ENCODE peak calls at places on chromosomes 3 and 15, in eight cellular contexts. One of them, this sample, is unnamed.

GRCh38 chr15:91915576-91915975 is 62.1 kb downstream of the SLCO3A1 start:
- DNase-seq in tibial artery: no peak
- DNase-seq in HL-60: no peak
- DNase-seq in activated T-cell treated with anti-CD3 and anti-CD28 coated beads for 24 hours: no peak
- DNase-seq in SJSA1: no peak
- DNase-seq in GM10248: no peak
- DNase-seq in stimulated activated CD4-positive, alpha-beta T cell treated with anti-CD3 and anti-CD28 coated beads, Interleukin-1b, Interleukin-23, amount 100 ng/mL, for 48 hours: no peak
- DNase-seq in WTC11: no peak
- DNase-seq in this sample: no peak

GRCh38 chr3:57298041-57298440 is 5.6 kb upstream of the ASB14 start:
- DNase-seq in activated T-cell treated with anti-CD3 and anti-CD28 coated beads for 24 hours: no peak
- DNase-seq in tibial artery: no peak
- DNase-seq in WTC11: no peak
- DNase-seq in SJSA1: no peak
- DNase-seq in GM10248: no peak
- DNase-seq in HL-60: no peak
- DNase-seq in stimulated activated CD4-positive, alpha-beta T cell treated with anti-CD3 and anti-CD28 coated beads, Interleukin-1b, Interleukin-23, amount 100 ng/mL, for 48 hours: peak
- DNase-seq in this sample: no peak

GRCh38 chr3:182971637-182972036 is 8.7 kb downstream of the DCUN1D1 start:
- DNase-seq in WTC11: no peak
- DNase-seq in HL-60: no peak
- DNase-seq in GM10248: no peak
- DNase-seq in SJSA1: no peak
- DNase-seq in tibial artery: no peak
- DNase-seq in activated T-cell treated with anti-CD3 and anti-CD28 coated beads for 24 hours: no peak
- DNase-seq in stimulated activated CD4-positive, alpha-beta T cell treated with anti-CD3 and anti-CD28 coated beads, Interleukin-1b, Interleukin-23, amount 100 ng/mL, for 48 hours: no peak
- DNase-seq in this sample: no peak

GRCh38 chr3:36911990-36912804 is 32.7 kb downstream of the TRANK1 start:
- DNase-seq in activated T-cell treated with anti-CD3 and anti-CD28 coated beads for 24 hours: no peak
- DNase-seq in stimulated activated CD4-positive, alpha-beta T cell treated with anti-CD3 and anti-CD28 coated beads, Interleukin-1b, Interleukin-23, amount 100 ng/mL, for 48 hours: peak
- DNase-seq in GM10248: peak
- DNase-seq in SJSA1: peak
- DNase-seq in HL-60: peak
- DNase-seq in tibial artery: no peak
- DNase-seq in WTC11: no peak
- DNase-seq in this sample: peak

GRCh38 chr3:65811917-65812316 is 226.8 kb downstream of the MAGI1 start:
- DNase-seq in SJSA1: no peak
- DNase-seq in stimulated activated CD4-positive, alpha-beta T cell treated with anti-CD3 and anti-CD28 coated beads, Interleukin-1b, Interleukin-23, amount 100 ng/mL, for 48 hours: no peak
- DNase-seq in HL-60: no peak
- DNase-seq in WTC11: no peak
- DNase-seq in tibial artery: no peak
- DNase-seq in activated T-cell treated with anti-CD3 and anti-CD28 coated beads for 24 hours: no peak
- DNase-seq in GM10248: no peak
- DNase-seq in this sample: no peak

GRCh38 chr3:191350389-191351090 is 20.2 kb upstream of the UTS2B start:
- DNase-seq in tibial artery: no peak
- DNase-seq in HL-60: no peak
- DNase-seq in activated T-cell treated with anti-CD3 and anti-CD28 coated beads for 24 hours: no peak
- DNase-seq in stimulated activated CD4-positive, alpha-beta T cell treated with anti-CD3 and anti-CD28 coated beads, Interleukin-1b, Interleukin-23, amount 100 ng/mL, for 48 hours: no peak
- DNase-seq in GM10248: no peak
- DNase-seq in WTC11: no peak
- DNase-seq in SJSA1: peak
- DNase-seq in this sample: no peak

GRCh38 chr3:178754852-178755510 is 218.7 kb downstream of the KCNMB2 start:
- DNase-seq in stimulated activated CD4-positive, alpha-beta T cell treated with anti-CD3 and anti-CD28 coated beads, Interleukin-1b, Interleukin-23, amount 100 ng/mL, for 48 hours: no peak
- DNase-seq in WTC11: no peak
- DNase-seq in SJSA1: no peak
- DNase-seq in GM10248: no peak
- DNase-seq in tibial artery: no peak
- DNase-seq in activated T-cell treated with anti-CD3 and anti-CD28 coated beads for 24 hours: no peak
- DNase-seq in HL-60: no peak
- DNase-seq in this sample: no peak

GRCh38 chr3:190012314-190012782 is 108.3 kb downstream of the P3H2 start:
- DNase-seq in SJSA1: peak
- DNase-seq in tibial artery: no peak
- DNase-seq in GM10248: no peak
- DNase-seq in HL-60: no peak
- DNase-seq in stimulated activated CD4-positive, alpha-beta T cell treated with anti-CD3 and anti-CD28 coated beads, Interleukin-1b, Interleukin-23, amount 100 ng/mL, for 48 hours: no peak
- DNase-seq in WTC11: no peak
- DNase-seq in activated T-cell treated with anti-CD3 and anti-CD28 coated beads for 24 hours: no peak
- DNase-seq in this sample: no peak

GRCh38 chr3:46674031-46674592 is 19.4 kb downstream of the ALS2CL start:
- DNase-seq in HL-60: no peak
- DNase-seq in SJSA1: no peak
- DNase-seq in GM10248: no peak
- DNase-seq in WTC11: peak
- DNase-seq in tibial artery: peak
- DNase-seq in stimulated activated CD4-positive, alpha-beta T cell treated with anti-CD3 and anti-CD28 coated beads, Interleukin-1b, Interleukin-23, amount 100 ng/mL, for 48 hours: no peak
- DNase-seq in activated T-cell treated with anti-CD3 and anti-CD28 coated beads for 24 hours: no peak
- DNase-seq in this sample: no peak

GRCh38 chr15:94001113-94001919 is 230.0 kb upstream of the MCTP2 start:
- DNase-seq in SJSA1: no peak
- DNase-seq in WTC11: no peak
- DNase-seq in stimulated activated CD4-positive, alpha-beta T cell treated with anti-CD3 and anti-CD28 coated beads, Interleukin-1b, Interleukin-23, amount 100 ng/mL, for 48 hours: no peak
- DNase-seq in activated T-cell treated with anti-CD3 and anti-CD28 coated beads for 24 hours: no peak
- DNase-seq in GM10248: no peak
- DNase-seq in HL-60: no peak
- DNase-seq in tibial artery: no peak
- DNase-seq in this sample: no peak

GRCh38 chr3:69761896-69762789 is 22.9 kb downstream of the MITF start:
- DNase-seq in stimulated activated CD4-positive, alpha-beta T cell treated with anti-CD3 and anti-CD28 coated beads, Interleukin-1b, Interleukin-23, amount 100 ng/mL, for 48 hours: no peak
- DNase-seq in HL-60: no peak
- DNase-seq in activated T-cell treated with anti-CD3 and anti-CD28 coated beads for 24 hours: no peak
- DNase-seq in WTC11: no peak
- DNase-seq in GM10248: no peak
- DNase-seq in SJSA1: peak
- DNase-seq in tibial artery: no peak
- DNase-seq in this sample: no peak

GRCh38 chr3:179743913-179744312 is 91.1 kb downstream of the USP13 start:
- DNase-seq in tibial artery: no peak
- DNase-seq in GM10248: no peak
- DNase-seq in stimulated activated CD4-positive, alpha-beta T cell treated with anti-CD3 and anti-CD28 coated beads, Interleukin-1b, Interleukin-23, amount 100 ng/mL, for 48 hours: no peak
- DNase-seq in WTC11: no peak
- DNase-seq in HL-60: peak
- DNase-seq in activated T-cell treated with anti-CD3 and anti-CD28 coated beads for 24 hours: no peak
- DNase-seq in SJSA1: no peak
- DNase-seq in this sample: no peak

GRCh38 chr3:55190296-55190695 is 262.4 kb upstream of the LRTM1 start:
- DNase-seq in SJSA1: peak
- DNase-seq in activated T-cell treated with anti-CD3 and anti-CD28 coated beads for 24 hours: no peak
- DNase-seq in HL-60: no peak
- DNase-seq in stimulated activated CD4-positive, alpha-beta T cell treated with anti-CD3 and anti-CD28 coated beads, Interleukin-1b, Interleukin-23, amount 100 ng/mL, for 48 hours: no peak
- DNase-seq in tibial artery: no peak
- DNase-seq in GM10248: no peak
- DNase-seq in WTC11: no peak
- DNase-seq in this sample: no peak

GRCh38 chr3:69864751-69865150 is 125.5 kb downstream of the MITF start:
- DNase-seq in GM10248: no peak
- DNase-seq in stimulated activated CD4-positive, alpha-beta T cell treated with anti-CD3 and anti-CD28 coated beads, Interleukin-1b, Interleukin-23, amount 100 ng/mL, for 48 hours: no peak
- DNase-seq in HL-60: no peak
- DNase-seq in WTC11: no peak
- DNase-seq in tibial artery: no peak
- DNase-seq in SJSA1: peak
- DNase-seq in activated T-cell treated with anti-CD3 and anti-CD28 coated beads for 24 hours: no peak
- DNase-seq in this sample: no peak

GRCh38 chr3:139427283-139428060 is 38.0 kb upstream of the COPB2 start:
- DNase-seq in activated T-cell treated with anti-CD3 and anti-CD28 coated beads for 24 hours: no peak
- DNase-seq in tibial artery: no peak
- DNase-seq in SJSA1: peak
- DNase-seq in stimulated activated CD4-positive, alpha-beta T cell treated with anti-CD3 and anti-CD28 coated beads, Interleukin-1b, Interleukin-23, amount 100 ng/mL, for 48 hours: no peak
- DNase-seq in WTC11: no peak
- DNase-seq in HL-60: peak
- DNase-seq in GM10248: peak
- DNase-seq in this sample: no peak

GRCh38 chr3:27279153-27279552 is 90.0 kb downstream of the NEK10 start:
- DNase-seq in activated T-cell treated with anti-CD3 and anti-CD28 coated beads for 24 hours: no peak
- DNase-seq in GM10248: no peak
- DNase-seq in stimulated activated CD4-positive, alpha-beta T cell treated with anti-CD3 and anti-CD28 coated beads, Interleukin-1b, Interleukin-23, amount 100 ng/mL, for 48 hours: no peak
- DNase-seq in WTC11: peak
- DNase-seq in HL-60: no peak
- DNase-seq in tibial artery: no peak
- DNase-seq in SJSA1: peak
- DNase-seq in this sample: no peak

GRCh38 chr3:136949708-136950107 is 8.1 kb upstream of the IL20RB start:
- DNase-seq in HL-60: no peak
- DNase-seq in activated T-cell treated with anti-CD3 and anti-CD28 coated beads for 24 hours: no peak
- DNase-seq in tibial artery: no peak
- DNase-seq in SJSA1: no peak
- DNase-seq in stimulated activated CD4-positive, alpha-beta T cell treated with anti-CD3 and anti-CD28 coated beads, Interleukin-1b, Interleukin-23, amount 100 ng/mL, for 48 hours: no peak
- DNase-seq in GM10248: no peak
- DNase-seq in WTC11: no peak
- DNase-seq in this sample: no peak

GRCh38 chr15:58243083-58243482 is 104.9 kb downstream of the AQP9 start:
- DNase-seq in tibial artery: no peak
- DNase-seq in GM10248: no peak
- DNase-seq in WTC11: no peak
- DNase-seq in HL-60: no peak
- DNase-seq in SJSA1: no peak
- DNase-seq in stimulated activated CD4-positive, alpha-beta T cell treated with anti-CD3 and anti-CD28 coated beads, Interleukin-1b, Interleukin-23, amount 100 ng/mL, for 48 hours: no peak
- DNase-seq in activated T-cell treated with anti-CD3 and anti-CD28 coated beads for 24 hours: no peak
- DNase-seq in this sample: no peak

GRCh38 chr15:33086500-33087141 is 107.9 kb downstream of the FMN1 start:
- DNase-seq in activated T-cell treated with anti-CD3 and anti-CD28 coated beads for 24 hours: no peak
- DNase-seq in SJSA1: peak
- DNase-seq in WTC11: no peak
- DNase-seq in stimulated activated CD4-positive, alpha-beta T cell treated with anti-CD3 and anti-CD28 coated beads, Interleukin-1b, Interleukin-23, amount 100 ng/mL, for 48 hours: no peak
- DNase-seq in HL-60: no peak
- DNase-seq in tibial artery: no peak
- DNase-seq in GM10248: peak
- DNase-seq in this sample: no peak

GRCh38 chr3:21901504-21901903 is 150.5 kb upstream of the ZNF385D start:
- DNase-seq in GM10248: no peak
- DNase-seq in SJSA1: no peak
- DNase-seq in WTC11: no peak
- DNase-seq in tibial artery: no peak
- DNase-seq in activated T-cell treated with anti-CD3 and anti-CD28 coated beads for 24 hours: no peak
- DNase-seq in stimulated activated CD4-positive, alpha-beta T cell treated with anti-CD3 and anti-CD28 coated beads, Interleukin-1b, Interleukin-23, amount 100 ng/mL, for 48 hours: no peak
- DNase-seq in HL-60: no peak
- DNase-seq in this sample: no peak

GRCh38 chr3:4895848-4896247 is 83.4 kb upstream of the BHLHE40 start:
- DNase-seq in HL-60: no peak
- DNase-seq in stimulated activated CD4-positive, alpha-beta T cell treated with anti-CD3 and anti-CD28 coated beads, Interleukin-1b, Interleukin-23, amount 100 ng/mL, for 48 hours: no peak
- DNase-seq in tibial artery: no peak
- DNase-seq in activated T-cell treated with anti-CD3 and anti-CD28 coated beads for 24 hours: no peak
- DNase-seq in GM10248: no peak
- DNase-seq in WTC11: no peak
- DNase-seq in SJSA1: no peak
- DNase-seq in this sample: no peak

GRCh38 chr3:57079221-57079831 is 18.9 kb downstream of the SPATA12 start:
- DNase-seq in tibial artery: peak
- DNase-seq in stimulated activated CD4-positive, alpha-beta T cell treated with anti-CD3 and anti-CD28 coated beads, Interleukin-1b, Interleukin-23, amount 100 ng/mL, for 48 hours: peak
- DNase-seq in SJSA1: no peak
- DNase-seq in WTC11: peak
- DNase-seq in GM10248: peak
- DNase-seq in HL-60: no peak
- DNase-seq in activated T-cell treated with anti-CD3 and anti-CD28 coated beads for 24 hours: no peak
- DNase-seq in this sample: peak

GRCh38 chr3:52683611-52684010 is 2.1 kb downstream of the PBRM1 start:
- DNase-seq in GM10248: no peak
- DNase-seq in SJSA1: no peak
- DNase-seq in activated T-cell treated with anti-CD3 and anti-CD28 coated beads for 24 hours: no peak
- DNase-seq in WTC11: no peak
- DNase-seq in stimulated activated CD4-positive, alpha-beta T cell treated with anti-CD3 and anti-CD28 coated beads, Interleukin-1b, Interleukin-23, amount 100 ng/mL, for 48 hours: no peak
- DNase-seq in HL-60: no peak
- DNase-seq in tibial artery: peak
- DNase-seq in this sample: no peak

GRCh38 chr15:62021991-62022600 is 38.2 kb downstream of the VPS13C start:
- DNase-seq in WTC11: no peak
- DNase-seq in HL-60: peak
- DNase-seq in GM10248: no peak
- DNase-seq in stimulated activated CD4-positive, alpha-beta T cell treated with anti-CD3 and anti-CD28 coated beads, Interleukin-1b, Interleukin-23, amount 100 ng/mL, for 48 hours: no peak
- DNase-seq in activated T-cell treated with anti-CD3 and anti-CD28 coated beads for 24 hours: no peak
- DNase-seq in tibial artery: no peak
- DNase-seq in SJSA1: no peak
- DNase-seq in this sample: no peak

This sample was measured in stimulated activated naive B cell treated with anti-CD40 and anti-IgM and Interleukin-4, amounts not matched to agents 10 μg/mL and 1 μg/mL and 100 μg/mL, for 72 hours.